ENCODE peak calls at places on chromosomes 13 and 19, in five cellular contexts. O is lung; Y is H1; D is CD8-positive, alpha-beta T cell; K is SK-N-SH. N is an unnamed sample. For H3K9me3, the result is how much of the 10 kb centered on the place peaks cover.

GRCh38 chr13:74026753-74027152 is 107.5 kb downstream of the KLF12 start:
- DNase-seq in O (no peak), Y (peak), D (peak), K (no peak), N (peak)

GRCh38 chr19:50173144-50173543 is 10.1 kb upstream of the IZUMO2 start:
- DNase-seq in O (no peak), Y (no peak), D (no peak), K (no peak), N (no peak)

GRCh38 chr19:46478356-46478986 is 7.1 kb upstream of the PNMA8A start:
- DNase-seq in O (no peak), Y (peak), D (no peak), K (peak), N (no peak)

GRCh38 chr19:39342647-39343305 is 555 bp downstream of the SAMD4B start:
- DNase-seq in O (peak), Y (no peak), D (peak), K (peak), N (no peak)

GRCh38 chr13:51556740-51557139 is 27.5 kb upstream of the WDFY2 start:
- DNase-seq in O (no peak), Y (no peak), D (no peak), K (no peak), N (no peak)

GRCh38 chr13:75507027-75508001 is 25.3 kb upstream of the TBC1D4 start:
- DNase-seq in O (no peak), Y (no peak), D (no peak), K (no peak), N (no peak)

GRCh38 chr19:42380155-42380554 is 9.9 kb downstream of the CNFN start:
- DNase-seq in O (no peak), Y (no peak), D (no peak), K (no peak), N (no peak)

GRCh38 chr13:76943646-76944045 is 4.7 kb upstream of the ACOD1 start:
- DNase-seq in O (no peak), Y (no peak), D (no peak), K (no peak), N (no peak)

GRCh38 chr13:112072531-112073244 is 5.7 kb downstream of the SOX1 start:
- DNase-seq in O (no peak), Y (peak), D (no peak), K (no peak), N (no peak)

GRCh38 chr13:26587251-26587650 is 29.8 kb downstream of the WASF3 start:
- DNase-seq in O (no peak), Y (no peak), D (no peak), K (no peak), N (no peak)

GRCh38 chr19:28289294-28290063 is 923.5 kb downstream of the UQCRFS1 start:
- DNase-seq in O (no peak), Y (no peak), D (no peak), K (peak), N (no peak)

GRCh38 chr19:5083547-5083965 is 114.6 kb downstream of the KDM4B start:
- DNase-seq in O (no peak), Y (no peak), D (no peak), K (no peak), N (no peak)

GRCh38 chr13:99646866-99647592 is 145.8 kb downstream of the TM9SF2 start:
- DNase-seq in O (no peak), Y (no peak), D (no peak), K (no peak), N (no peak)
- H3K27ac ChIP-seq in O (no peak), Y (no peak), D (no peak), K (no peak), N (no peak)

DNA sequence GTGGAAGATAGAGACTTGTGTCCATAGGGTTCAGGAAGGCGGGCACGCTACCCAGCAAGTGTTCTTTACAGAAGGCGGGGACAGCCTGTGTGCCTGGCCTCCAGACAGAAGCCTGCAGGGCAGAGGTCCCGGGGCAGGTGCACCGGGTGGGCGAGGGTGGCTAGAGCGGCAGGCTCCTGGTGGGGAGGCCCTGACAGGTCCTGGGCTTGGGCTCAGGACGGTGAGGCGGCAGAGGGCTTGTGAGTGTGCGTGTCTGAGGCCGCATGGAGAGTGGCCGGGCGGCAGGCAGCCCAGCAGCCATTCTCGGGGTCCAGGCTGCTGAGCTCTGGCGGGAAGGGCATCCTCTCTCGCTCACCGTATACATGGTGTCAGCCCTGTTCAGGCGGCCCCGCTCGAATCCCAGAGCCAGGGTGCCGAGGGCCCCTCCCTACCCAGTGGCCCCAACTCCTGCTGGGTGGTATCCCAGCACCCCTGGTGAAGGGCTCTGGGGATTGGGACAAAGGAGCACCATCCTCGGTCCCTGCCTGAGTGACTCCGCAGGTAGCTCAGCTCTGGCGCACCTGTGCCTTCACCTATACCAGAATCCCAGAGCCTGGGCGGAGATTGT is 3.0 kb upstream of the AMH start:
- DNase-seq in O (no peak), Y (no peak), D (no peak), K (no peak), N (no peak)
- H3K9me3 ChIP-seq in O (under half), Y (under half), D (under half), K (under half), N (under half)

GRCh38 chr19:15934332-15935078 is at the start of gene CYP4F11:
- DNase-seq in O (no peak), Y (no peak), D (no peak), K (no peak), N (no peak)

GRCh38 chr19:15936173-15936572 is 1.8 kb upstream of the CYP4F11 start:
- DNase-seq in O (no peak), Y (no peak), D (no peak), K (no peak), N (no peak)

GRCh38 chr19:15935167-15935702 is 906 bp upstream of the CYP4F11 start:
- DNase-seq in O (no peak), Y (no peak), D (no peak), K (no peak), N (no peak)

GRCh38 chr19:15937771-15938170 is 3.4 kb upstream of the CYP4F11 start:
- DNase-seq in O (peak), Y (no peak), D (no peak), K (no peak), N (no peak)

DNA sequence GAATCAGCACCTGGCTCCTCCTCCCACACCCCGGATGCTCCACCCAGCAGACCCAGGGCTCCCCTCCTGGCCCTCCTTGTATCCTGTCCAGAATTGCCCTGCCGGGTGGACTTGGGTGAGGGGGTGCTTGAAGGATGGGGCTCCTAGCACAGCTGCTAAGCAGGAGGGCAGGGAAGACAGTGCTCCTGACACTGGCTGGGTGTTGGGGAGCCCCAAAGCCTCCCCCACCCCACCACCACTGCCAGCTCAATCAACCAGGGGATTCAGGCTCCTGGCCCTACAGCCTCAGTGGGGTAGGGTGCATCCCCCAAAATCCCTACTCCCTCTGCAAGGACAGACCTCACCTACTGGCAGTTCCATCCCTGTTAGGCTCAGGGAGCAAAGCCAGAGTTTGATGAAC is 2.6 kb upstream of the CYP4F11 start:
- DNase-seq in O (no peak), Y (no peak), D (no peak), K (no peak), N (no peak)
- H3K27ac ChIP-seq in O (no peak), Y (no peak), D (no peak), K (no peak), N (no peak)

GRCh38 chr13:41127746-41128145 is 4.9 kb downstream of the KBTBD6 start:
- DNase-seq in O (no peak), Y (no peak), D (no peak), K (no peak), N (no peak)
- H3K9me3 ChIP-seq in O (under half), Y (under half), D (under half), K (under half), N (under half)

GRCh38 chr13:106491463-106491862 is 44.0 kb downstream of the EFNB2 start:
- DNase-seq in O (no peak), Y (no peak), D (no peak), K (no peak), N (no peak)

GRCh38 chr13:106491928-106492327 is 43.5 kb downstream of the EFNB2 start:
- DNase-seq in O (no peak), Y (no peak), D (no peak), K (no peak), N (no peak)

GRCh38 chr13:106490887-106491321 is 44.6 kb downstream of the EFNB2 start:
- DNase-seq in O (no peak), Y (no peak), D (peak), K (no peak), N (no peak)

GRCh38 chr13:106492576-106493323 is 42.7 kb downstream of the EFNB2 start:
- DNase-seq in O (no peak), Y (no peak), D (no peak), K (no peak), N (no peak)

DNA sequence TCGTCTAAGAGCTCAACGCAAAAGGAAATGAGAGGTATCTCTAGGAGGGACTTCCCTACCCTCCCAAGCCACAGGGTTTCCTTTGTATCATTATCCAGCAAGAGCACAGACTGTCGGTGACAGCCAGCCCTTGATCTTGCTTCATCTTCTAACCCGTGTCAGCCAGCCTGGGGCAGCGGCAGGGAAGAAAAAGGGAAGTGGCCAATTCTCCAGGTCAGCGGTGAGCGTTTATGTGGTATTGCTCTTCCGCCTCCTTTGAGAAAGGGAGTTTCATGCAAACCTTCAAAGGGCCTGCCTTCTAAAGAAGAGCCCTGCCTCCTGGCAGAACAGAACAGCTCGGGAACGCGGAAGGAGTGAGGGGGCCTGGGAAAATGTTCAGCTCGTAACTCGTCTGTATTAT is 41.9 kb downstream of the EFNB2 start:
- DNase-seq in O (peak), Y (no peak), D (no peak), K (no peak), N (no peak)
- H3K27ac ChIP-seq in O (peak), Y (no peak), D (no peak), K (no peak), N (no peak)

GRCh38 chr13:46315491-46316075 is 71.5 kb downstream of the RUBCNL start:
- DNase-seq in O (no peak), Y (no peak), D (no peak), K (no peak), N (no peak)
- H3K9me3 ChIP-seq in O (under half), Y (under half), D (under half), K (under half), N (under half)

GRCh38 chr19:55676889-55677505 is 2.0 kb downstream of the EPN1 start:
- DNase-seq in O (no peak), Y (no peak), D (no peak), K (no peak), N (no peak)
- H3K27ac ChIP-seq in O (no peak), Y (no peak), D (no peak), K (no peak), N (no peak)

GRCh38 chr19:40976134-40976533 is 14.9 kb upstream of the CYP2B6 start:
- DNase-seq in O (no peak), Y (no peak), D (no peak), K (no peak), N (no peak)
- H3K9me3 ChIP-seq in O (under half), Y (under half), D (under half), K (under half), N (under half)

GRCh38 chr13:79628463-79628862 is 147.5 kb downstream of the NDFIP2 start:
- DNase-seq in O (no peak), Y (no peak), D (no peak), K (peak), N (no peak)
- H3K27ac ChIP-seq in O (no peak), Y (no peak), D (no peak), K (peak), N (no peak)